ENCODE peak calls at places on chromosome 21, in four cellular contexts. One of them, this sample, is unnamed.

GRCh38 chr21:42225042-42225441 is 6.1 kb downstream of the ABCG1 start:
- DNase-seq in endodermal cell: no peak
- DNase-seq in cardiac muscle cell: no peak
- DNase-seq in fibroblast of lung: no peak
- DNase-seq in this sample: no peak

GRCh38 chr21:33478858-33479678 is 706 bp downstream of the TMEM50B start:
- DNase-seq in endodermal cell: peak
- DNase-seq in cardiac muscle cell: peak
- DNase-seq in fibroblast of lung: peak
- DNase-seq in this sample: no peak

GRCh38 chr21:32257952-32258785 is 20.7 kb downstream of the MIS18A start:
- DNase-seq in endodermal cell: peak
- DNase-seq in cardiac muscle cell: peak
- DNase-seq in fibroblast of lung: peak
- DNase-seq in this sample: peak

GRCh38 chr21:43810505-43811261 is 21.3 kb downstream of the RRP1 start:
- DNase-seq in endodermal cell: peak
- DNase-seq in cardiac muscle cell: peak
- DNase-seq in fibroblast of lung: peak
- DNase-seq in this sample: no peak

GRCh38 chr21:27040738-27041137 is 73.8 kb upstream of the ADAMTS5 start:
- DNase-seq in endodermal cell: no peak
- DNase-seq in cardiac muscle cell: no peak
- DNase-seq in fibroblast of lung: no peak
- DNase-seq in this sample: no peak

GRCh38 chr21:44869860-44870747 is 3.4 kb downstream of the PTTG1IP start:
- DNase-seq in endodermal cell: peak
- DNase-seq in cardiac muscle cell: no peak
- DNase-seq in fibroblast of lung: peak
- DNase-seq in this sample: no peak

GRCh38 chr21:46021398-46021797 is 39.8 kb downstream of the COL6A1 start:
- DNase-seq in endodermal cell: no peak
- DNase-seq in cardiac muscle cell: no peak
- DNase-seq in fibroblast of lung: no peak
- DNase-seq in this sample: no peak

GRCh38 chr21:42623684-42624083 is 29.7 kb upstream of the PDE9A start:
- DNase-seq in endodermal cell: no peak
- DNase-seq in cardiac muscle cell: no peak
- DNase-seq in fibroblast of lung: no peak
- DNase-seq in this sample: no peak

DNA sequence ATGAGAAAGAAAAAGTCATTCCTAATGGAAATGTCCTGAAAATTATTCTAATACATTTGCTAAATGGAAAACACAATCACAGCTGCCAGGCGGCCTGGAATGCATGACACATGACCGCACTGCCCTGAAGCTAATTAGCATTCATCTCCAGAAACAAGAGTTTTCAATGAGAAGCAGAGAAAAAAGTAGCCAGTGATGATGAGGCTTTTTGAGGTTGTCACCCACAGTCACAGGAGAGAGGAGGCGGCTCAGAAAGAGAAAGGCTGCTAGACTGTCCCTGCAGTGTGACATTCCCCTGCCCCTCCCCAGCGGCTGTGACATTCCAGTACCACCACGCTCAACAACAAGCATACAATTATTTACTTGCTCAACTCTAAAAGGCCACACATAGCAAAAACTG is 122.9 kb upstream of the KRTAP19-8 start:
- DNase-seq in endodermal cell: peak
- DNase-seq in cardiac muscle cell: peak
- DNase-seq in fibroblast of lung: peak
- DNase-seq in this sample: no peak
- H3K27ac ChIP-seq in endodermal cell: peak
- H3K27ac ChIP-seq in cardiac muscle cell: no peak
- H3K27ac ChIP-seq in fibroblast of lung: no peak
- H3K27ac ChIP-seq in this sample: no peak

GRCh38 chr21:39074508-39074907 is 108.7 kb downstream of the PSMG1 start:
- DNase-seq in endodermal cell: no peak
- DNase-seq in cardiac muscle cell: no peak
- DNase-seq in fibroblast of lung: no peak
- DNase-seq in this sample: no peak

GRCh38 chr21:39072468-39072867 is 110.8 kb downstream of the PSMG1 start:
- DNase-seq in endodermal cell: no peak
- DNase-seq in cardiac muscle cell: no peak
- DNase-seq in fibroblast of lung: no peak
- DNase-seq in this sample: no peak

GRCh38 chr21:39071623-39072214 is 111.5 kb downstream of the PSMG1 start:
- DNase-seq in endodermal cell: no peak
- DNase-seq in cardiac muscle cell: no peak
- DNase-seq in fibroblast of lung: peak
- DNase-seq in this sample: no peak

GRCh38 chr21:39073717-39074116 is 109.5 kb downstream of the PSMG1 start:
- DNase-seq in endodermal cell: no peak
- DNase-seq in cardiac muscle cell: no peak
- DNase-seq in fibroblast of lung: no peak
- DNase-seq in this sample: no peak

GRCh38 chr21:39073063-39073462 is 110.2 kb downstream of the PSMG1 start:
- DNase-seq in endodermal cell: no peak
- DNase-seq in cardiac muscle cell: no peak
- DNase-seq in fibroblast of lung: no peak
- DNase-seq in this sample: no peak
- H3K27ac ChIP-seq in endodermal cell: no peak
- H3K27ac ChIP-seq in cardiac muscle cell: no peak
- H3K27ac ChIP-seq in fibroblast of lung: no peak
- H3K27ac ChIP-seq in this sample: no peak

DNA sequence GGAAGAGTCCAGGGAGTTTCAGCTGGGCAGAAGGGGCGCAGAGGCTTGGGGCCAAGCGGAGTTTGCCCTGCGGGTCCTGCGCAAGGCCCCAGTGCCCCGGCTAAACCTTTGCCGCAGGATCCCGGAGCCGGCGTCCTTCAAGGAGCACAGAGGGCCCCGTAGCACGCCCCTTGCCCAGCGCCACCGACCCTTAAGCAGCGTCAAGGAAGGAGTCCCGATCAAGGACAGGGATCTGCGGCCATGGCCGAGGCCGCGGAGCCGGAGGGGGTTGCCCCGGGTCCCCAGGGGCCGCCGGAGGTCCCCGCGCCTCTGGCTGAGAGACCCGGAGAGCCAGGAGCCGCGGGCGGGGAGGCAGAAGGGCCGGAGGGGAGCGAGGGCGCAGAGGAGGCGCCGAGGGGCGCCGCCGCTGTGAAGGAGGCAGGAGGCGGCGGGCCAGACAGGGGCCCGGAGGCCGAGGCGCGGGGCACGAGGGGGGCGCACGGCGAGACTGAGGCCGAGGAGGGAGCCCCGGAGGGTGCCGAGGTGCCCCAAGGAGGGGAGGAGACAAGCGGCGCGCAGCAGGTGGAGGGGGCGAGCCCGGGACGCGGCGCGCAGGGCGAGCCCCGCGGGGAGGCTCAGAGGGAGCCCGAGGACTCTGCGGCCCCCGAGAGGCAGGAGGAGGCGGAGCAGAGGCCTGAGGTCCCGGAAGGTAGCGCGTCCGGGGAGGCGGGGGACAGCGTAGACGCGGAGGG is 520 bp downstream of the CLIC6 start:
- DNase-seq in endodermal cell: peak
- DNase-seq in cardiac muscle cell: peak
- DNase-seq in fibroblast of lung: no peak
- DNase-seq in this sample: no peak
- H3K27ac ChIP-seq in endodermal cell: no peak
- H3K27ac ChIP-seq in cardiac muscle cell: no peak
- H3K27ac ChIP-seq in fibroblast of lung: no peak
- H3K27ac ChIP-seq in this sample: no peak

GRCh38 chr21:29213513-29214385 is 83.3 kb downstream of the MAP3K7CL start:
- DNase-seq in endodermal cell: no peak
- DNase-seq in cardiac muscle cell: no peak
- DNase-seq in fibroblast of lung: no peak
- DNase-seq in this sample: no peak
- H3K27ac ChIP-seq in endodermal cell: no peak
- H3K27ac ChIP-seq in cardiac muscle cell: no peak
- H3K27ac ChIP-seq in fibroblast of lung: no peak
- H3K27ac ChIP-seq in this sample: no peak

GRCh38 chr21:38840456-38841129 is 34.9 kb downstream of the ETS2 start:
- DNase-seq in endodermal cell: no peak
- DNase-seq in cardiac muscle cell: no peak
- DNase-seq in fibroblast of lung: no peak
- DNase-seq in this sample: no peak
- H3K27ac ChIP-seq in endodermal cell: no peak
- H3K27ac ChIP-seq in cardiac muscle cell: no peak
- H3K27ac ChIP-seq in fibroblast of lung: peak
- H3K27ac ChIP-seq in this sample: no peak

This sample was measured in Panc1.